ENCODE peak calls at places on chromosomes 11 and 22, in five cellular contexts. P is HepG2, N is HCT116, T is prostate gland, L is GM23338. B is an unnamed sample.

GRCh38 chr22:21755855-21756284 is 20.3 kb upstream of the YPEL1 start:
- DNase-seq in T (no peak), N (no peak), P (peak; percentile 18), L (no peak), B (no peak)

GRCh38 chr11:71339178-71339881 is 87.0 kb upstream of the SHANK2 start:
- DNase-seq in T (peak; percentile 19), N (no peak), P (no peak), L (no peak), B (no peak)

GRCh38 chr11:33557201-33557600 is 143.4 kb downstream of the C11orf91 start:
- DNase-seq in N (no peak), T (no peak), L (peak; percentile 33), P (no peak), B (no peak)

GRCh38 chr11:64146036-64146943 is 19.6 kb downstream of the MACROD1 start:
- DNase-seq in L (peak; percentile 88), N (peak; percentile 24), P (peak; percentile 54), T (no peak), B (no peak)

GRCh38 chr11:16785520-16786128 is 47.2 kb downstream of the C11orf58 start:
- DNase-seq in L (peak; percentile 87), T (peak; percentile 76), P (peak; percentile 63), N (peak; percentile 54), B (no peak)

GRCh38 chr22:42624551-42625106 is 9.9 kb upstream of the POLDIP3 start:
- DNase-seq in T (no peak), L (no peak), N (no peak), P (no peak), B (no peak)

GRCh38 chr11:99069831-99070444 is 49.2 kb downstream of the CNTN5 start:
- DNase-seq in P (peak; percentile 3), N (no peak), L (peak; percentile 45), T (no peak), B (no peak)

GRCh38 chr22:20885017-20885556 is 26.3 kb downstream of the SNAP29 start:
- DNase-seq in T (no peak), N (no peak), L (no peak), P (no peak), B (no peak)

GRCh38 chr11:73236205-73236765 is 18.2 kb downstream of the P2RY2 start:
- DNase-seq in P (no peak), T (peak; percentile 34), L (no peak), N (no peak), B (no peak)
- H3K27ac ChIP-seq in P (no peak overlapping the region), T (peak overlapping the region; percentile 5), L (no peak overlapping the region), N (no peak overlapping the region), B (no peak overlapping the region)

DNA sequence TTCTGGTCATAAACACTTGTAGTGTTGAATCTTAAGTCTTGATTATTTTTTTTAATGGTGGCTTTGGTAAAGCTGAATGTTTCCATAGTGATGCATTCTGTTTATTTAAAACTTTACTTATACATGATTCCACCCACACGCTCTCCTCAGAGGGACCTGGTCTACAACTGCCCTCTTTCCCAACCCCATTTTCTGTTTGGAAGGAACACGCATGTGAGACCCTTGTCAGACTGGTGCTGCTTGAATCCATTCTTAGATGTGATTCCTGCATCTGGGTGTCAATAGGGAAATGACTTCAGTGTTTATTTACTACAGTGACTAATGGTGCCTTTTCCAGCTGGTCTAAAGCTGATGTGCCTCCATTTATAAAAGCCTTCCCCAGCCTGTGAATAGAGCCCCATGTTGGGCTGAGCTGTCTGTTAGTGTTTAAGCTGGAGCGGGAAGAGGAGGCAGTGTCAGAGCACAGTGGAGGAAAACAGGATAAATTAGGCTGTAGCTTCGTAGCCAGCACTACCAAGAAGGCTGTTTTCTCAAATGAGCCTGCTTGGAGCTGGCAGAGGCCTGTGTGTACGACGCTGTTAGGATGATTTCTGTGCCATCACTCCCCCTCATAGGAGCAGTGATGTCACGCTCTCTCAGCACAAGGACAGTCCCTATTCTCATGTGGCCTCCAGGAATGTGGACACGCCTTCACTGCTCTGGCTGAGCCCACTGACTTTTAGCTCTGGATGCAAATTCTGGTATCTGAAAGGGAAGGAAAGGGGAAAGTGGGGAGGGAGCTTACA is 18.9 kb upstream of the C11orf96 start:
- DNase-seq in P (no peak), L (no peak), T (no peak), N (no peak), B (no peak)
- TF ChIP-seq POLR2AphosphoS5 in P (no peak), L (no peak), T (no peak), N (no peak), B (no peak)

DNA sequence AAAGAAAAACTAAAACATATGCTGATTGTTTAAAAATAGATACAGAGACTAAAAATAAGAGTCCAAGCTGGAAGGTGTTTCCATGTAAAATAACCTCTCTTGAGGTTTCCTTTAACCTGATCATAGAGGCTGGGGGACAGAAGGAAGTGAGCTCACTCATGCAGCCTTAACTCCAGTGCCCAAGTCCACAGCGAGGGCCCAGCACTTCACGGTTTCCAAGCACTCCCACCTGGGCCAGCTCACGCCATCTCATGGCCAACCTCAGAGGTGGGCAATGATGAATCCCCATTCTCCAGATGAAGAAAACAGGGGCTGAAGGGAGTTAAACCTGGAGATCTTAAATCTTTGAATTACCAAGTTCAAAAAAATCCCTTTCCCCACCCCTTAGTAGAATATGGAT is 14.9 kb upstream of the TFIP11 start:
- DNase-seq in T (no peak), L (no peak), P (no peak), N (no peak), B (no peak)
- H3K27ac ChIP-seq in T (no peak overlapping the region), L (no peak overlapping the region), P (no peak overlapping the region), N (no peak overlapping the region), B (no peak overlapping the region)

GRCh38 chr11:69010361-69010891 is 2.6 kb downstream of the MRGPRF start:
- DNase-seq in L (no peak), N (no peak), P (no peak), T (no peak), B (no peak)
- TF ChIP-seq POLR2AphosphoS5 in L (no peak), N (no peak), P (no peak), T (no peak), B (no peak)

GRCh38 chr11:125955856-125956255 is 10.0 kb downstream of the VSIG10L2 start:
- DNase-seq in P (no peak), N (no peak), T (no peak), L (no peak), B (no peak)

GRCh38 chr11:125954945-125955640 is 9.2 kb downstream of the VSIG10L2 start:
- DNase-seq in N (no peak), T (no peak), P (no peak), L (no peak), B (no peak)

GRCh38 chr11:125957623-125958330 is 11.9 kb downstream of the VSIG10L2 start:
- DNase-seq in P (no peak), N (no peak), L (no peak), T (no peak), B (no peak)

GRCh38 chr11:125954123-125954944 is 8.5 kb downstream of the VSIG10L2 start:
- DNase-seq in L (no peak), T (no peak), P (no peak), N (no peak), B (no peak)

DNA sequence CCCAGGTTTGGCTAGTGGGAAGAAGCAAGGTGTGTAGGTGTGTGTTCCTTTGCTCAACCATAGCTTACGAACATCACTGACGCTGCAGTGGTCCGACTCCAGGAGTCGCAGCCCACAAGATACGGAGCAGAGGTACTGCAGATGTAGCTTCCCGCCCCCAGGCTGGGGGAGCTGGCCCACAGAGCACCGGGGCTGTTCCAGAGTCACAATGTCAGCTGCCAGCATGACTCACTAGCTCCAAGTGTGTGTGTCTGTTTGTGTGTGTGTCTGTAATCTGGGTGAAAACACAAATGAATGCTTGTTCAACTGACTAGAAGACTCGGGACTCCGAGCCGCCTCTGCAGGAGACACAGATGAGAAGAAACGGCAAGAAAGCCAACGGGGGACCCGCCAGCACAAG is 10.5 kb downstream of the VSIG10L2 start:
- DNase-seq in N (no peak), P (no peak), T (no peak), L (no peak), B (no peak)
- H3K27ac ChIP-seq in N (no peak overlapping the region), P (no peak overlapping the region), T (no peak overlapping the region), L (no peak overlapping the region), B (peak overlapping the region; percentile 71)

GRCh38 chr22:32572741-32573140 is 98.1 kb downstream of the FBXO7 start:
- DNase-seq in N (no peak), L (no peak), T (no peak), P (no peak), B (peak; percentile 41)

GRCh38 chr22:32576553-32577255 is 102.1 kb downstream of the FBXO7 start:
- DNase-seq in P (no peak), T (peak; percentile 65), N (no peak), L (no peak), B (no peak)

GRCh38 chr22:32574957-32575893 is 100.6 kb downstream of the FBXO7 start:
- DNase-seq in P (no peak), N (no peak), T (peak; percentile 46), L (peak; percentile 12), B (no peak)

GRCh38 chr22:32573991-32574390 is 99.4 kb downstream of the FBXO7 start:
- DNase-seq in T (no peak), N (no peak), L (no peak), P (no peak), B (peak; percentile 60)

DNA sequence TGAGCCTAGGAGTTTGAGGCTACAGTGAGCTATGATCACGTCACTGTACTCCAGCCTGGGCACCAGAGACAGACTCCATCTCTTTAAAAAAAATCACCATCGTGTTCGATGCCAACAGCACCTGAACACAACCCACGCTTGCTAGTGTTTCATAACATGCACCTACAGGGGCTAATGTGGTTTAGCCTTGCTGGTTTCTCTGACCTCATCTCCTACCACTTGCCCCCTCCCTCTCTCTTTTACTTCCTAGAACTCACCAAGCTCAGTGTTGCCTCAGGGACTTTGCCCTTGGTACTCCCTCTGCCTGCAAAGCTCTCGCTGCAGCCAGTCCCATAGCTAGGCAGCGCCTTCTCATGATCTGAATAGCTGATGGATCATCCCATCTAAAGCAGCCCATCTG is 99.8 kb downstream of the FBXO7 start:
- DNase-seq in T (no peak), P (peak; percentile 70), L (no peak), N (no peak), B (no peak)
- TF ChIP-seq POLR2AphosphoS5 in T (no peak), P (no peak), L (no peak), N (no peak), B (no peak)

GRCh38 chr11:116452447-116452846 is 320.3 kb downstream of the BUD13 start:
- DNase-seq in L (no peak), T (no peak), P (no peak), N (no peak), B (no peak)
- H3K27ac ChIP-seq in L (no peak overlapping the region), T (no peak overlapping the region), P (no peak overlapping the region), N (no peak overlapping the region), B (no peak overlapping the region)

DNA sequence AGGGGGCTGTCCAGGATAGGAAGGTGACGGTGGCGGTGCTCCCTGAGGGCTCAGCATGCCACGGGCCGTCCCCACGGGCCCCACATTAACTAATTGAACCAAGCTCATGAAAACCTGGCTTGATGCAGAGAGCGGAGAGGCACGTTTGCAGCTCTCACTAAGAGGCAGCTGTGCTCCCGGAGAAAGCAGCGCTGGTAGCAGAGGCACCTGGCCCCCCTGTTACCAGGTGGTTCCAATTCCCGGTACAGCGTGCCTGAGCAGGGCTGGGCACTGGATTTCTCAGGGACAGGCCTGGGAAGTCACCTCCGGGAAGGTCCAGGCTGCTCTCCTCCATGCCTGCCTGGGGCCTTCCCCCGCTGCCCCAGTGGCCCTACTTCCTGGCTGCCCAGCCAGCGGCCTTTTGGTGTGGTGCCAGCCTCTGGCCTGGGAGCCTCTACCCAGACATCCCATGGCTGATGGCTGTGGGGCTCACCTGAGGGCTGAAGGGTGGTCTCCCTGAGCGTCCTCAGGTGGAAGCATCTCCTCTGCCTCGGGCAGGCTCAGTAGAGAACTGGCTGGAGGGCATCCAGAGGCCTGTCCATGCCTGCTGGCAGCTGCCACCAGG is 1.2 kb downstream of the KCNQ1 start:
- DNase-seq in T (no peak), N (no peak), L (peak; percentile 13), P (no peak), B (peak; percentile 46)
- TF ChIP-seq POLR2AphosphoS5 in T (no peak), N (no peak), L (no peak), P (no peak), B (no peak)

B was measured in suprapubic skin.